ENCODE peak calls at places on chromosomes 16 and 17, in seven cellular contexts. H is WTC11, U is endothelial cell, O is epithelial cell of esophagus, E is fibroblast of mammary gland, D is NCI-H1092, A is mesenchymal stem cell. N is an unnamed sample.

GRCh38 chr16:12162151-12162559 is 185.6 kb downstream of the SNX29 start:
- DNase-seq in A (peak), O (no peak), E (no peak), H (no peak), U (no peak), D (no peak), N (peak)

GRCh38 chr16:84278968-84279367 is 15.7 kb upstream of the WFDC1 start:
- DNase-seq in U (no peak), H (no peak), E (no peak), A (no peak), D (no peak), O (no peak), N (no peak)

GRCh38 chr17:21239680-21240374 is 13.4 kb downstream of the NATD1 start:
- DNase-seq in E (peak), D (no peak), U (peak), H (peak), A (peak), O (peak), N (peak)

GRCh38 chr17:76994237-76994637 is 126.0 kb downstream of the MGAT5B start:
- DNase-seq in H (no peak), U (peak), O (no peak), E (no peak), D (no peak), A (no peak), N (no peak)

GRCh38 chr17:18362509-18363020 is 785 bp downstream of the SHMT1 start:
- DNase-seq in H (no peak), E (peak), U (peak), O (peak), D (no peak), A (peak), N (peak)

GRCh38 chr17:64984776-64985521 is 65.7 kb upstream of the LRRC37A3 start:
- DNase-seq in U (no peak), D (no peak), A (peak), H (no peak), E (peak), O (peak), N (peak)

GRCh38 chr17:81440511-81441244 is 45.4 kb downstream of the BAHCC1 start:
- DNase-seq in A (peak), D (peak), E (no peak), H (peak), U (peak), O (no peak), N (no peak)

GRCh38 chr17:73750975-73751374 is 106.7 kb upstream of the SDK2 start:
- DNase-seq in H (no peak), O (no peak), D (peak), U (no peak), E (no peak), A (no peak), N (no peak)

GRCh38 chr16:80618862-80619648 is 78.3 kb downstream of the DYNLRB2 start:
- DNase-seq in A (no peak), H (no peak), D (no peak), E (no peak), U (no peak), O (no peak), N (no peak)

GRCh38 chr16:3690991-3691720 is 26.2 kb downstream of the TRAP1 start:
- DNase-seq in U (no peak), A (peak), O (no peak), E (peak), H (no peak), D (no peak), N (no peak)

GRCh38 chr16:9578459-9578858 is 487.0 kb downstream of the HAPSTR1 start:
- DNase-seq in H (no peak), O (peak), U (no peak), A (no peak), D (no peak), E (no peak), N (no peak)

GRCh38 chr16:69563605-69564580 is 1.9 kb upstream of the NFAT5 start:
- DNase-seq in A (peak), H (no peak), O (peak), U (no peak), D (no peak), E (peak), N (peak)

GRCh38 chr17:31216053-31216751 is 80.8 kb downstream of the OMG start:
- DNase-seq in E (peak), A (peak), O (peak), H (no peak), U (no peak), D (peak), N (peak)

GRCh38 chr17:16342979-16343378 is 10.3 kb downstream of the CENPV start:
- DNase-seq in E (peak), A (peak), D (no peak), U (no peak), H (no peak), O (no peak), N (peak)

GRCh38 chr16:31880322-31880979 is 6.8 kb downstream of the ZNF267 start:
- DNase-seq in E (peak), A (peak), H (no peak), D (no peak), U (no peak), O (peak), N (peak)

GRCh38 chr16:8622315-8622656 is 788 bp downstream of the METTL22 start:
- DNase-seq in D (no peak), H (no peak), E (no peak), A (no peak), O (no peak), U (peak), N (no peak)

GRCh38 chr16:71421911-71422310 is 19.9 kb downstream of the TLE7 start:
- DNase-seq in E (peak), O (peak), D (no peak), H (peak), A (no peak), U (peak), N (no peak)

GRCh38 chr16:79874391-79874790 is 273.9 kb upstream of the MAF start:
- DNase-seq in O (peak), U (no peak), H (no peak), D (no peak), A (no peak), E (no peak), N (no peak)

GRCh38 chr17:40538936-40539705 is 26.2 kb downstream of the CCR7 start:
- DNase-seq in H (no peak), A (no peak), E (no peak), U (no peak), D (no peak), O (no peak), N (no peak)

GRCh38 chr17:41773190-41773588 is 13.3 kb downstream of the JUP start:
- DNase-seq in H (peak), U (no peak), A (peak), D (no peak), E (peak), O (peak), N (peak)

GRCh38 chr17:53630638-53631037 is 192.1 kb upstream of the KIF2B start:
- DNase-seq in A (no peak), H (no peak), E (no peak), D (no peak), O (no peak), U (no peak), N (no peak)

GRCh38 chr16:89499767-89500166 is 8.4 kb upstream of the SPG7 start:
- DNase-seq in O (no peak), H (no peak), E (no peak), U (no peak), D (no peak), A (no peak), N (no peak)

GRCh38 chr16:31177136-31177535 is 2.8 kb upstream of the FUS start:
- DNase-seq in O (peak), E (peak), D (no peak), A (peak), H (no peak), U (no peak), N (peak)

GRCh38 chr17:3038941-3039340 is 24.5 kb downstream of the OR1D5 start:
- DNase-seq in E (no peak), D (no peak), U (no peak), A (no peak), H (no peak), O (no peak), N (no peak)

GRCh38 chr16:5015887-5016286 is 17.8 kb downstream of the NAGPA start:
- DNase-seq in U (no peak), H (no peak), D (no peak), O (no peak), A (no peak), E (no peak), N (no peak)

GRCh38 chr17:80432350-80432955 is 17.5 kb downstream of the ENDOV start:
- DNase-seq in A (no peak), E (no peak), D (no peak), H (no peak), O (no peak), U (no peak), N (no peak)

GRCh38 chr16:22771551-22771950 is 42.4 kb upstream of the HS3ST2 start:
- DNase-seq in U (no peak), D (no peak), O (no peak), H (no peak), A (no peak), E (no peak), N (no peak)

GRCh38 chr16:20867585-20867984 is 32.6 kb downstream of the DCUN1D3 start:
- DNase-seq in D (no peak), A (no peak), E (peak), H (no peak), U (no peak), O (peak), N (peak)

N was measured in amniotic epithelial cell.